ENCODE peak calls at places on chromosomes 3 and 15, in four cellular contexts. X is HepG2, M is A549, R is K562. L is an unnamed sample.

GRCh38 chr3:45630325-45630724 is 35.8 kb downstream of the LIMD1 start:
- DNase-seq in X (no peak), M (no peak), R (no peak), L (no peak)

GRCh38 chr3:48600711-48601621 is 5.8 kb upstream of the COL7A1 start:
- DNase-seq in X (no peak), M (no peak), R (no peak), L (no peak)

GRCh38 chr15:52124270-52124878 is 11.8 kb upstream of the BCL2L10 start:
- DNase-seq in X (peak; percentile 58), M (no peak), R (no peak), L (no peak)

GRCh38 chr3:189630667-189631372 is 369 bp upstream of the TP63 start:
- DNase-seq in X (no peak), M (peak; percentile 23), R (no peak), L (no peak)

GRCh38 chr3:71397046-71397445 is 186.5 kb downstream of the FOXP1 start:
- DNase-seq in X (peak; percentile 15), M (peak; percentile 31), R (peak; percentile 35), L (peak; percentile 4)

GRCh38 chr3:45057557-45057956 is 31.5 kb downstream of the CLEC3B start:
- DNase-seq in X (no peak), M (no peak), R (no peak), L (no peak)

GRCh38 chr3:48469046-48469915 is 22.7 kb downstream of the ATRIP start:
- DNase-seq in X (no peak), M (no peak), R (no peak), L (no peak)

GRCh38 chr3:12754315-12754714 is 4.7 kb downstream of the TMEM40 start:
- DNase-seq in X (no peak), M (no peak), R (no peak), L (no peak)

GRCh38 chr15:64571857-64572291 is 111.5 kb downstream of the ZNF609 start:
- DNase-seq in X (peak; percentile 52), M (no peak), R (no peak), L (no peak)

GRCh38 chr3:172448661-172449467 is 608 bp upstream of the GHSR start:
- DNase-seq in X (no peak), M (no peak), R (no peak), L (no peak)

GRCh38 chr15:75862796-75863195 is 19.5 kb downstream of the UBE2Q2 start:
- DNase-seq in X (no peak), M (no peak), R (no peak), L (no peak)

GRCh38 chr15:94924971-94925593 is 693.7 kb downstream of the MCTP2 start:
- DNase-seq in X (no peak), M (no peak), R (no peak), L (no peak)

DNA sequence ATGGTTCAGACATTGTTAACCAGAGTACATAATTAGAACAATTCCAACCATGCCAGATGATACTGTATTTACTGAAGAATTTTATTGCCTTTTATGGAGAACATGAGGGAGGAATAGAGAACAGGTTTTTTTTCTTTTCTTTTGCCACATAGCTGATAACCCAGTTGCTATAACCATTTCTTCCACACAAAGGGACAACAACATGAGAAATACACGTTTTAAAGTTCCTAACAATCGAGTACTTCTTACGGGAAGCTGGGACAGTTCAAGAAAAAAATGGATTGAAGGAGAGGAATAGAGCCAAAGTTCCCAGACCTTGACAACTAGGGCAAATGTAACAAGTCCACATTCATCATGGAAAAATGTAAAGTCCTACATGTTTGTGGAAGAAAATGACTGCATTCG is 71.7 kb downstream of the FILIP1L start:
- DNase-seq in X (no peak), M (no peak), R (no peak), L (no peak)
- H3K4me1 ChIP-seq in X (peaks cover 34% of the 10 kb centered on the region), M (peaks cover 59% of the 10 kb centered on the region), R (no peaks in the 10 kb centered on the region), L (peaks cover 24% of the 10 kb centered on the region)

DNA sequence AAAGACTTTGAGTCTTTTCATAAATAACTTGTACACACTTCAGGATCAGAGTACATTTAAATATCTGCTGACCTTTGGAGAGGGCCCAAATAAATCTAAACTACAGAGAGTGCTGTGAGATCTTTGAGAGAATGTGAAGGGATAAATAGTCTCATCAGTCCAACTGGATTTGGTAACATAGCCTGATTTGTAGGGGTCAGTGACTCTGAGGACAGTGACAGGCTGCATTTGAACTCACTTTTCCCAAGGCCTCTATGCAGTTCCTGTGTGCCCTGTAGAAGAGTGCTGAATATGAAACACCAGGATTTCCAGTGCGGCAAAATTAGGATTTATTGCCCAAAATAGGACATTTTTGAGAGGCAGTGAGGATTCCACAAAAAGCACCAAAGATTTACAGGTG is 136.2 kb downstream of the ZPLD1 start:
- DNase-seq in X (no peak), M (no peak), R (no peak), L (no peak)
- TF ChIP-seq REST in X (no peak), M (no peak), R (no peak), L (no peak)

DNA sequence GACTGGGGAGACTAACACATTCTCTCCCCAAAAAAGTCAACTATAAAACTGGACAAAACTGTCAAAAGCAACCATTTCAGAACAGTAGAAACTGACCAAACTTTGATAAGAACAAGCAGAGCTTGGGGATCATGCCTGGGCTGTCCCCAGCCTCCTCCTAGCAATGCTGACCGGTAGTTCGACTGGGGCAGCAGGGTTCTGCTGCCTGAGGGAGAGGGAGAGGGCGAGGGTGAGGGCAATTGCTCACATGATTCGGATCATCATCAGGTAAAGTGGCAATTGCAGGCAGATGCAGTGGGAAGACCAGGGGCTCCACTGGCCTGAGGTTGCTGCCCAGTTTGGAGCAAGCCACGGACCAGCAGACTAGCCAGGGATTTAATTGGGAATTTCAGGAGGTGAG is 88.6 kb downstream of the OSBPL10 start:
- DNase-seq in X (no peak), M (no peak), R (no peak), L (no peak)
- H3K4me1 ChIP-seq in X (peaks cover 12% of the 10 kb centered on the region), M (no peaks in the 10 kb centered on the region), R (no peaks in the 10 kb centered on the region), L (no peaks in the 10 kb centered on the region)

GRCh38 chr15:68300115-68300940 is 22.8 kb downstream of the FEM1B start:
- DNase-seq in X (peak; percentile 83), M (no peak), R (no peak), L (no peak)
- TF ChIP-seq REST in X (no peak), M (no peak), R (no peak), L (no peak)

GRCh38 chr3:37887824-37888223 is 26.1 kb downstream of the CTDSPL start:
- DNase-seq in X (no peak), M (no peak), R (no peak), L (no peak)

GRCh38 chr3:37885831-37886230 is 24.2 kb downstream of the CTDSPL start:
- DNase-seq in X (no peak), M (no peak), R (no peak), L (no peak)

GRCh38 chr3:37882711-37883110 is 21.0 kb downstream of the CTDSPL start:
- DNase-seq in X (no peak), M (no peak), R (no peak), L (no peak)

GRCh38 chr3:37887062-37887461 is 25.4 kb downstream of the CTDSPL start:
- DNase-seq in X (no peak), M (no peak), R (no peak), L (no peak)

GRCh38 chr3:37886395-37886794 is 24.7 kb downstream of the CTDSPL start:
- DNase-seq in X (no peak), M (no peak), R (no peak), L (no peak)
- H3K4me1 ChIP-seq in X (peaks cover 61% of the 10 kb centered on the region), M (no peaks in the 10 kb centered on the region), R (no peaks in the 10 kb centered on the region), L (no peaks in the 10 kb centered on the region)

GRCh38 chr3:170634663-170635096 is 48.8 kb upstream of the SLC7A14 start:
- DNase-seq in X (no peak), M (no peak), R (no peak), L (no peak)
- TF ChIP-seq REST in X (no peak), M (no peak), R (no peak), L (no peak)

GRCh38 chr3:64199933-64200332 is 25.3 kb downstream of the PRICKLE2 start:
- DNase-seq in X (no peak), M (no peak), R (no peak), L (no peak)

GRCh38 chr3:64209866-64210609 is 15.2 kb downstream of the PRICKLE2 start:
- DNase-seq in X (no peak), M (no peak), R (no peak), L (no peak)

GRCh38 chr3:64203216-64203615 is 22.1 kb downstream of the PRICKLE2 start:
- DNase-seq in X (no peak), M (no peak), R (no peak), L (no peak)

GRCh38 chr3:64207289-64208086 is 17.8 kb downstream of the PRICKLE2 start:
- DNase-seq in X (no peak), M (no peak), R (no peak), L (no peak)

DNA sequence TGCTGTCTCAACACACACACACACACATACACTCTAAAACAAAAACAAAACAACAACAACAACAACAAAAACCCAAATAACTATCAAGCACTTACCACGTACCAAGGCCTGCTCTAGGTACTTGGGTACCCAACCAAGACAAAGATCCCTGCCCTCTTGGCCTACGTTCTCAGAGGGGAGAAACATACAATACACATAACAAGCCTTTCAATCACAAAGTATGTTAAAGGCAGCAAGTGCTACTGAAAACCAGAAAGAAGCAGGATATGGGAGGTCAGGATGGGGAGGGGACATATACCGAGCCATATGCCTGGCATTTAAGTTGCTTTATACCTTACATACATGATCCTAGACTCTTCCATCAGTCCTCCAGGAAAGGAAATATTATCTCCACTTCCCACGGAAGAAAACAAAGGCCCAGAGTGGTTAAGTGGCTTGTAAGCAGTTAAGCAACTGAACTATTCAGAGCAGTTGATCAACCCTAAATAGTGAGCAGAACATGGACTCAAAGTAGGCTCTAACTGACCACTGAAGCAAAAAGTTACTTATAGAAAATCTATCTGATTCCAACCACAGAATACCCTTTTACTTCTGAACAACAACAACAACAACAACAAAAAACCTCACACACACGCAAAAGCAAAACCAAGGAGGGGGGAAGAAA is 21.2 kb downstream of the PRICKLE2 start:
- DNase-seq in X (no peak), M (no peak), R (no peak), L (no peak)
- H3K4me1 ChIP-seq in X (no peaks in the 10 kb centered on the region), M (peaks cover 43% of the 10 kb centered on the region), R (no peaks in the 10 kb centered on the region), L (no peaks in the 10 kb centered on the region)

DNA sequence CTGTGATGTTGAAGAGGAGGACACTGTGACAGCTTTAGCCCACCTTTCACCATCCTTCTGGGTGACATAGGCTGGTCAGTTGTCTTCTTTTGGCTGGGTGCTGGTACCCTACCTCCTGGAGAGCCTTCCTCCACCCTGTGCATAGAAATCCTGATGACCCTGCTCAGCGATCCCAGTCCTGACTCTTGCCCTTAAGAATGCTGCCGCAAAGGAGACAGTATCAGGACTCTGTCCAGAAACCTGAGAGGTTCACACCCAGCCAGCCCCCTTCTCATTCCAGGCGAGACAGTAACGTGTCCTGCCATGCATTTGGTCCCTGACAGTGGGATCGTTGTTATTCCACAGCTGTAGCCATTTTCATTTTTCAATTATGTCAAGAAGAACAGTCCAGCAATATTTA is 312.8 kb upstream of the CHRM5 start:
- DNase-seq in X (no peak), M (no peak), R (no peak), L (no peak)
- TF ChIP-seq REST in X (no peak), M (no peak), R (no peak), L (no peak)

L was measured in HCT116.